ENCODE peak calls at places on chromosomes 2 and 18, in five cellular contexts. W is NCI-H1092; A is stimulated activated CD4-positive, alpha-beta T cell treated with anti-CD3 and anti-CD28 coated beads, TNF-alpha, amount 100 ng/mL, for 48 hours; F is AML-193; H is progenitor cell of endocrine pancreas. Q is an unnamed sample.
A peak's percentile ranks its signal among the peaks of the same experiment; 100 is the strongest.

GRCh38 chr2:211157856-211158463 is 601.6 kb downstream of the CPS1 start:
- DNase-seq in A (peak; percentile 46), F (peak; percentile 58), H (peak; percentile 42), W (peak; percentile 41), Q (peak; percentile 63)

GRCh38 chr18:13537022-13537780 is 189.2 kb downstream of the FAM210A start:
- DNase-seq in W (no peak), A (no peak), H (no peak), F (no peak), Q (no peak)

GRCh38 chr18:48188609-48189008 is 220.6 kb downstream of the ZBTB7C start:
- DNase-seq in W (no peak), A (no peak), F (no peak), H (no peak), Q (no peak)

GRCh38 chr2:26770986-26771586 is 7.0 kb downstream of the SLC35F6 start:
- DNase-seq in F (no peak), W (no peak), A (no peak), H (no peak), Q (peak; percentile 48)

GRCh38 chr18:24544141-24544498 is 83.7 kb downstream of the HRH4 start:
- DNase-seq in F (no peak), H (no peak), W (no peak), A (no peak), Q (no peak)

GRCh38 chr18:78526275-78526674 is 453.3 kb upstream of the SALL3 start:
- DNase-seq in W (no peak), F (no peak), H (no peak), A (no peak), Q (no peak)

GRCh38 chr2:30368258-30368657 is 78.8 kb upstream of the LCLAT1 start:
- DNase-seq in A (no peak), W (no peak), H (no peak), F (no peak), Q (no peak)

GRCh38 chr2:240234503-240234951 is 94.1 kb upstream of the OTOS start:
- DNase-seq in W (no peak), A (no peak), H (no peak), F (no peak), Q (no peak)

GRCh38 chr2:139550341-139550740 is 770.2 kb upstream of the NXPH2 start:
- DNase-seq in H (no peak), W (no peak), A (no peak), F (no peak), Q (no peak)

GRCh38 chr2:9167718-9168657 is 38.6 kb upstream of the ASAP2 start:
- DNase-seq in F (no peak), W (no peak), H (no peak), A (no peak), Q (no peak)

GRCh38 chr18:49725809-49726514 is 87.4 kb downstream of the ACAA2 start:
- DNase-seq in A (no peak), H (no peak), W (no peak), F (no peak), Q (peak; percentile 50)

GRCh38 chr2:200507179-200507578 is 2.7 kb downstream of the KCTD18 start:
- DNase-seq in H (no peak), A (no peak), W (no peak), F (no peak), Q (no peak)